ENCODE peak calls at places on chromosome 15, in four cellular contexts. P is HTR-8/SVneo, K is NCI-H2081, X is fibroblast of mammary gland. B is an unnamed sample.

GRCh38 chr15:82539690-82540054 is 585 bp downstream of the RPS17 start:
- DNase-seq in P (no peak), K (no peak), X (no peak), B (no peak)

GRCh38 chr15:77412972-77413371 is 6.9 kb downstream of the PEAK1 start:
- DNase-seq in P (no peak), K (peak), X (no peak), B (no peak)

GRCh38 chr15:58492661-58493397 is 61.0 kb downstream of the LIPC start:
- DNase-seq in P (no peak), K (no peak), X (no peak), B (no peak)

GRCh38 chr15:90948506-90948905 is 6.2 kb upstream of the RCCD1 start:
- DNase-seq in P (no peak), K (no peak), X (no peak), B (no peak)

GRCh38 chr15:65653341-65653740 is 31.6 kb downstream of the SLC24A1 start:
- DNase-seq in P (no peak), K (no peak), X (peak), B (no peak)

GRCh38 chr15:61050844-61051569 is 178.1 kb downstream of the RORA start:
- DNase-seq in P (no peak), K (no peak), X (peak), B (no peak)

GRCh38 chr15:91561371-91562100 is 292.0 kb upstream of the SLCO3A1 start:
- DNase-seq in P (no peak), K (no peak), X (peak), B (peak)

GRCh38 chr15:48494646-48495045 is 150.9 kb downstream of the FBN1 start:
- DNase-seq in P (no peak), K (no peak), X (peak), B (no peak)

GRCh38 chr15:69881760-69882159 is 216.0 kb downstream of the TLE3 start:
- DNase-seq in P (no peak), K (no peak), X (no peak), B (no peak)

GRCh38 chr15:80825361-80826030 is 46.3 kb downstream of the CEMIP start:
- DNase-seq in P (no peak), K (peak), X (peak), B (no peak)

B was measured in lung microvascular endothelial cell.